ENCODE peak calls at places on chromosomes 4 and X, in nine cellular contexts. A, V, G, D, X, O, L, R and P are unnamed samples.

GRCh38 chrX:137051978-137052640 is 18.3 kb upstream of the GPR101 start:
- DNase-seq in G (peak; percentile 39), L (peak; percentile 52), D (no peak), O (peak; percentile 67), R (peak; percentile 1), X (peak; percentile 84), V (peak; percentile 65), A (peak; percentile 18), P (peak; percentile 49)

GRCh38 chrX:13940646-13941045 is 89.0 kb downstream of the GEMIN8 start:
- DNase-seq in O (no peak), V (no peak), L (no peak), R (no peak), D (no peak), X (no peak), G (no peak), A (no peak), P (no peak)

GRCh38 chrX:14884714-14885113 is 11.5 kb downstream of the MOSPD2 start:
- DNase-seq in V (no peak), D (no peak), X (no peak), G (no peak), O (no peak), A (no peak), L (no peak), R (no peak), P (no peak)

GRCh38 chrX:41334866-41335589 is 1.1 kb downstream of the DDX3X start:
- DNase-seq in R (no peak), O (peak; percentile 91), A (peak; percentile 39), D (peak; percentile 91), G (peak; percentile 83), X (peak; percentile 36), V (peak; percentile 45), L (peak; percentile 80), P (no peak)

GRCh38 chrX:130049821-130050220 is 60.5 kb downstream of the ELF4 start:
- DNase-seq in D (no peak), X (no peak), R (no peak), A (no peak), L (no peak), G (no peak), O (no peak), V (no peak), P (no peak)

GRCh38 chr4:107956011-107956410 is 24.7 kb downstream of the CYP2U1 start:
- DNase-seq in R (no peak), X (no peak), D (no peak), G (no peak), A (no peak), V (no peak), O (no peak), L (no peak), P (no peak)

GRCh38 chr4:168441412-168441811 is 38.9 kb downstream of the DDX60L start:
- DNase-seq in A (no peak), V (no peak), O (no peak), D (no peak), R (no peak), L (no peak), X (no peak), G (no peak), P (no peak)

GRCh38 chr4:25477251-25477650 is 100.2 kb downstream of the ANAPC4 start:
- DNase-seq in A (no peak), D (no peak), R (no peak), G (no peak), X (no peak), O (no peak), L (no peak), V (no peak), P (no peak)

GRCh38 chr4:174358823-174359222 is 75.1 kb downstream of the CEP44 start:
- DNase-seq in O (no peak), L (no peak), A (no peak), R (peak; percentile 40), X (no peak), G (no peak), V (no peak), D (no peak), P (peak; percentile 7)

GRCh38 chr4:147339116-147339515 is 141.8 kb upstream of the EDNRA start:
- DNase-seq in X (no peak), L (no peak), O (no peak), D (no peak), R (no peak), G (no peak), A (no peak), V (no peak), P (no peak)

GRCh38 chrX:19824603-19825002 is 62.8 kb downstream of the SH3KBP1 start:
- DNase-seq in R (no peak), G (no peak), O (no peak), A (no peak), L (no peak), V (no peak), D (no peak), X (no peak), P (no peak)

GRCh38 chrX:97547873-97548578 is 664.3 kb downstream of the RPA4 start:
- DNase-seq in D (no peak), G (no peak), O (no peak), A (no peak), L (no peak), X (no peak), V (no peak), R (no peak), P (no peak)

GRCh38 chrX:107738768-107739167 is 36.8 kb downstream of the TSC22D3 start:
- DNase-seq in A (no peak), G (no peak), D (no peak), V (no peak), R (no peak), X (no peak), L (no peak), O (no peak), P (no peak)

GRCh38 chr4:127968565-127968964 is 3.4 kb downstream of the ABHD18 start:
- DNase-seq in A (no peak), X (no peak), G (no peak), O (no peak), L (no peak), V (no peak), R (no peak), D (no peak), P (no peak)

GRCh38 chr4:127959794-127960193 is 5.2 kb downstream of the MFSD8 start:
- DNase-seq in R (no peak), G (no peak), V (no peak), X (no peak), L (no peak), D (no peak), A (no peak), O (no peak), P (no peak)

GRCh38 chr4:127967141-127967775 is 2.1 kb downstream of the ABHD18 start:
- DNase-seq in X (no peak), L (no peak), G (no peak), D (no peak), A (no peak), R (no peak), O (no peak), V (no peak), P (no peak)

GRCh38 chr4:127965803-127966175 is 583 bp downstream of the ABHD18 start:
- DNase-seq in X (peak; percentile 52), G (peak; percentile 45), O (peak; percentile 76), R (peak; percentile 21), A (peak; percentile 23), V (peak; percentile 77), D (no peak), L (peak; percentile 55), P (peak; percentile 10)

GRCh38 chr4:127965062-127965802 is at the start of the genes ABHD18 and MFSD8:
- DNase-seq in D (peak; percentile 99), L (peak; percentile 100), O (peak; percentile 100), X (peak; percentile 92), A (peak; percentile 95), G (peak; percentile 100), R (peak; percentile 99), V (peak; percentile 100), P (peak; percentile 77)
- TF ChIP-seq POLR2A in D (peak; percentile 34), L (no peak), O (peak; percentile 54), X (peak; percentile 95), A (peak; percentile 56), G (peak; percentile 91), R (peak; percentile 88), V (peak; percentile 82), P (peak; percentile 88)

GRCh38 chr4:145804134-145804533 is 124.2 kb downstream of the C4orf51 start:
- DNase-seq in V (no peak), O (no peak), D (no peak), X (no peak), L (no peak), R (no peak), G (peak; percentile 39), A (peak; percentile 38), P (no peak)

GRCh38 chr4:145808021-145808650 is 128.2 kb downstream of the C4orf51 start:
- DNase-seq in V (no peak), R (peak; percentile 86), L (no peak), O (no peak), X (peak; percentile 47), G (peak; percentile 22), D (no peak), A (no peak), P (peak; percentile 46)

GRCh38 chr4:145808848-145809512 is 129.0 kb downstream of the C4orf51 start:
- DNase-seq in L (no peak), O (no peak), D (no peak), R (no peak), V (no peak), G (no peak), X (no peak), A (no peak), P (no peak)

DNA sequence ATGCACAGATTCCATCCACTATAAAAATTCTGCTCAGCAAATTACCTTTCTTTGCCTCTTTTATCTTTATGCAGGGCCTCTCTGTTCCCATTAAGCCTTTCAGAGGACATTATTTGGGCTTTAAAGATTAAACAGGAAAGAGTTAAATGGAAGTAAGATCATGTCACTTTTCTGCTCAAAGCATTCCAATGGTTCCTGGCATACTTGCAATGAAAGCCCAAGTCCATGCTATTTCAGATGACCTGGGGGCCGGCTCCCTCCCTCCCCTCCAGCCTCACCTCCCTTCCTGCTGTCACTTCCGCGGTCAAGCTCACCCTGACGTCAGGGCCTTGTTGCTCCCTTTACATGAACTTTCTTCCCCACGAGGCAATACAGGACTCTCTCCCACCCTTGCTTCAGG is 125.5 kb downstream of the C4orf51 start:
- DNase-seq in D (no peak), V (no peak), L (peak; percentile 58), G (peak; percentile 28), R (no peak), A (no peak), X (no peak), O (no peak), P (no peak)
- TF ChIP-seq POLR2A in D (no peak), V (no peak), L (no peak), G (no peak), R (peak; percentile 26), A (no peak), X (no peak), O (no peak), P (no peak)

GRCh38 chr4:931960-932712 is at the start of the genes GAK and TMEM175:
- DNase-seq in A (peak; percentile 90), G (peak; percentile 97), R (peak; percentile 87), V (peak; percentile 97), L (peak; percentile 96), X (peak; percentile 98), D (peak; percentile 99), O (peak; percentile 98), P (peak; percentile 96)
- TF ChIP-seq POLR2A in A (peak; percentile 47), G (peak; percentile 93), R (peak; percentile 98), V (peak; percentile 90), L (peak; percentile 63), X (peak; percentile 91), D (peak; percentile 75), O (peak; percentile 58), P (peak; percentile 67)

DNA sequence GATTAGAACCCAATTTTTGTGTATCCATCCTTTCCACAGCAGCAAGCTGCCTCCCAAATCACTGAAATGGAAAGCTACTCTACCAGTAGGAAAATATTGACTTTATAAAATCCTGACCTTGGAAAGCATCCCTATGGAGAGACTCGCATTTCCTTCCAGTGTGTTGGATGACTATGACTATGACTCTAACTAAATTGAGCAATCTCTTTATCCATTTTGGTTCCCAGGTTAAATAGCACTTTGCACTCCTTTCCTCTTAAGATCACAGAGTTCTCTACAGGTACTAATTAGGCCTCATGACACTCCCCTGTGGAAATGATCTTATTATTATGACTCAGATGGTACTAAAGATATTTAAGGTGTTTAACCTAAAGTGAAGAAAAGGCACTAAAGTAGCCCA is 431.8 kb downstream of the PPARGC1A start:
- DNase-seq in D (no peak), R (no peak), O (no peak), L (no peak), G (no peak), X (no peak), V (no peak), A (no peak), P (no peak)
- TF ChIP-seq POLR2A in D (no peak), R (no peak), O (no peak), L (no peak), G (no peak), X (no peak), V (no peak), A (no peak), P (no peak)